ENCODE peak calls at places on chromosomes 5 and 9, in five cellular contexts. E is T-helper 17 cell, J is A549, K is nephron progenitor cell, Y is MM.1S. D is an unnamed sample.

GRCh38 chr9:130692365-130692764 is 1.2 kb upstream of the EXOSC2 start:
- DNase-seq in E (no peak), K (peak), J (peak), Y (no peak), D (no peak)

GRCh38 chr9:93709600-93710369 is 133.4 kb downstream of the PHF2 start:
- DNase-seq in E (no peak), Y (no peak), J (no peak), K (no peak), D (no peak)

GRCh38 chr5:109041319-109041718 is 293.6 kb downstream of the FER start:
- DNase-seq in J (no peak), Y (no peak), K (no peak), E (no peak), D (no peak)

GRCh38 chr9:122122903-122123632 is 30.0 kb upstream of the TTLL11 start:
- DNase-seq in E (peak), K (peak), J (peak), Y (peak), D (no peak)

GRCh38 chr5:68277427-68277826 is 61.9 kb downstream of the PIK3R1 start:
- DNase-seq in Y (no peak), J (no peak), E (no peak), K (no peak), D (no peak)

GRCh38 chr9:89077519-89077918 is 86.3 kb downstream of the S1PR3 start:
- DNase-seq in E (no peak), K (no peak), Y (no peak), J (no peak), D (no peak)

GRCh38 chr5:82222597-82223574 is 55.3 kb downstream of the RPS23 start:
- DNase-seq in J (no peak), Y (no peak), K (no peak), E (no peak), D (no peak)

GRCh38 chr5:146188358-146188757 is 5.9 kb upstream of the LARS1 start:
- DNase-seq in Y (no peak), K (no peak), J (no peak), E (no peak), D (no peak)

GRCh38 chr5:53397845-53398244 is 82.6 kb upstream of the FST start:
- DNase-seq in E (no peak), Y (no peak), J (peak), K (no peak), D (no peak)

GRCh38 chr9:68983797-68984419 is 30.0 kb downstream of the PRKACG start:
- DNase-seq in Y (no peak), E (no peak), J (no peak), K (no peak), D (no peak)

GRCh38 chr9:29449294-29449693 is 1876.0 kb upstream of the C9orf72 start:
- DNase-seq in J (no peak), E (no peak), K (no peak), Y (no peak), D (no peak)

GRCh38 chr5:74865293-74865798 is 841 bp downstream of the FAM169A start:
- DNase-seq in J (no peak), E (no peak), K (peak), Y (no peak), D (no peak)

GRCh38 chr5:178259623-178260536 is 27.3 kb upstream of the PHYKPL start:
- DNase-seq in K (no peak), J (no peak), E (no peak), Y (no peak), D (no peak)

GRCh38 chr5:10588109-10588775 is 24.4 kb downstream of the ANKRD33B start:
- DNase-seq in J (no peak), Y (no peak), E (no peak), K (no peak), D (no peak)

D was measured in pancreas.